ENCODE peak calls at places on chromosomes 1 and 21, in seven cellular contexts. U, B, M, K, O, R and F are unnamed samples. For H3K36me3, the result is how much of the 10 kb centered on the place peaks cover.

GRCh38 chr1:32241011-32241763 is 5.8 kb upstream of the FAM167B start:
- DNase-seq in U (peak), B (peak), M (no peak), K (no peak), O (peak), R (peak), F (peak)

GRCh38 chr1:27529638-27530018 is 39.7 kb upstream of the WASF2 start:
- DNase-seq in U (no peak), B (no peak), M (no peak), K (no peak), O (no peak), R (no peak), F (no peak)

GRCh38 chr21:29130234-29130993 is at the start of gene MAP3K7CL:
- DNase-seq in U (no peak), B (no peak), M (peak), K (no peak), O (peak), R (no peak), F (no peak)

GRCh38 chr1:96076589-96076988 is 645.0 kb upstream of the PTBP2 start:
- DNase-seq in U (no peak), B (no peak), M (peak), K (no peak), O (no peak), R (no peak), F (no peak)

GRCh38 chr1:173489149-173489600 is 12.0 kb downstream of the PRDX6 start:
- DNase-seq in U (no peak), B (no peak), M (no peak), K (no peak), O (no peak), R (no peak), F (no peak)

GRCh38 chr1:212286437-212287131 is 1.4 kb downstream of the PPP2R5A start:
- DNase-seq in U (no peak), B (peak), M (no peak), K (no peak), O (no peak), R (no peak), F (no peak)

GRCh38 chr1:151370211-151370911 is 2.1 kb downstream of the SELENBP1 start:
- DNase-seq in U (peak), B (no peak), M (no peak), K (no peak), O (peak), R (peak), F (no peak)

GRCh38 chr21:28547795-28548194 is 444.9 kb downstream of the LTN1 start:
- DNase-seq in U (no peak), B (no peak), M (no peak), K (no peak), O (no peak), R (no peak), F (no peak)

GRCh38 chr21:29436143-29436542 is 137.4 kb downstream of the BACH1 start:
- DNase-seq in U (no peak), B (peak), M (no peak), K (no peak), O (no peak), R (peak), F (peak)

GRCh38 chr1:84077476-84078107 is 66.5 kb upstream of the PRKACB start:
- DNase-seq in U (peak), B (peak), M (peak), K (peak), O (peak), R (peak), F (peak)

GRCh38 chr1:43858324-43858723 is 75.3 kb upstream of the ARTN start:
- DNase-seq in U (peak), B (no peak), M (peak), K (no peak), O (peak), R (no peak), F (no peak)

GRCh38 chr1:70194601-70195000 is 10.8 kb downstream of the LRRC40 start:
- DNase-seq in U (no peak), B (no peak), M (no peak), K (no peak), O (no peak), R (no peak), F (no peak)

DNA sequence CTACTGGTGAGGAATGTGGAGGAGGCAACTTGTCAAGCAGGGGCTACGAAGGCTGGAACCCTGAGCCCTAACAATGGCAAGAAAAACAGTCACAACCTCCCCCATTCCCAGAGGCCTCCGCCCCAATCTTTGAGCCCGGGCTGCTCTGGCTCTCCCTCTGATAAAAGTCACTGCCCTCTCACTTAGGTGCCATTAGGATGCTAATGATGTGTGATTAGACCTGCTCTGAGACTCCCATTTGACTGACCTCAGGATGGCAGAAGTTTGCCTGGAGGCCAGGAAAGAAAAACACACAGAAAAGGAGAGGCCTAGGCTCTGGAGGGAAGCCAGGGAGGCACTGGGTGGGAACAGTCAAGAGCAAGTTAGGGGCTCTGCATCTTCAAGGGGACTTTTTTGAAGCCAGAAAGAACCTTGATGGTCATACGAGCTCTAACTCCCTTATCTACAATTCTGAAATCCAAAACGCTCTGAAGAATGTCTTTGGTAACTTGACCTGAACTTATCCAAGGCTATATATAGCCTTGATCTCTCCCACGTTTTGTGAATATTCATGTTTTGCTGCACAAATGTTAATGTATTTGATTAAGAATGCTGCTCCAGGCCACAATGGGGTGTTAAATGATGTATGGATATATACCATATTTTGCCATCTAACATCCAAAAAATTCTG is 98.9 kb downstream of the TRABD2B start:
- DNase-seq in U (no peak), B (no peak), M (no peak), K (no peak), O (no peak), R (no peak), F (no peak)
- H3K36me3 ChIP-seq in U (under half), B (under half), M (under half), K (under half), O (under half), R (under half), F (under half)

DNA sequence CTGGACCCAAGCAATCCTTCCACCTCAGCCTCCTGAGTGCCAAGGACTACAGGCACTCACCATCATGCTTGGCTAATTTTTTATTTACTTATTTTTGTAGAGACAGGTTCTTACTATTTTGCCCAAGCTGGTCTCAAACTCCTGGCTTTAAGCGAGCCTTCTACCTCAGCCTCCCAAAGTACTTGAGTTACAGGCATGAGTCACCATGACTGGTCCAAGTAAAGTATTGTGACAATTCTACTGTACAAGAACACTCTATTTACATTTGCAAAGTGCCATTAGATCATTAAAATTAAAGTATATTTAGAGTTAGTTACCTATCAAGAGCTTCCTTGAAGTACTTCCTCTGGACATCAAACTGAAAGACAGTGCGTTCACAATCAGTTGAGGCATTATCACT is 44.8 kb downstream of the NRDC start:
- DNase-seq in U (no peak), B (no peak), M (no peak), K (no peak), O (no peak), R (no peak), F (no peak)
- H3K36me3 ChIP-seq in U (under half), B (under half), M (under half), K (half or more), O (under half), R (half or more), F (under half)

GRCh38 chr21:45862544-45863207 is 118.9 kb upstream of the COL6A1 start:
- DNase-seq in U (no peak), B (no peak), M (no peak), K (no peak), O (no peak), R (peak), F (no peak)
- H3K36me3 ChIP-seq in U (under half), B (under half), M (under half), K (under half), O (under half), R (under half), F (under half)

DNA sequence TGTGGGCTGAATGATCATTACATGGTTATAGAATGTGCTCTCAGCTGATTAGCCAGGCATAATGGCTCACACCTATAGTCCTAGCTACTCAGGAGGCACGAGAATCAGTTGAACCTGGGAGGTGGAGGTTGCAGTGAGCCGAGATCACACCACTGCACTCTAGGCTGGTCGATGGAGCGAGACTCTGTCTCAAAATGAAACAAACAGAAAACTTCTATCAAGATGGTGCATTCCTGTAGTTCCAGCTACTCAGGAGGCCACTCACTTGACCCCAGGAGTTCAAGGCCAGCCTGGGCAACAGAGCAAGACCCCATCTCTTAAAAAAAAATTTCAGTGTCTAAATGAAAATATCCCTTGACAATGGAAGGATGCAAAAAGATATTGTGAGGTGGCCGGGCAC is 10.9 kb downstream of the TIMM17A start:
- DNase-seq in U (no peak), B (no peak), M (no peak), K (no peak), O (no peak), R (no peak), F (no peak)
- H3K36me3 ChIP-seq in U (under half), B (half or more), M (under half), K (half or more), O (half or more), R (half or more), F (half or more)